ENCODE peak calls at places on chromosomes 12 and 14, in ten cellular contexts. T, Y, R, N, E, A, S, U, W and P are unnamed samples.

GRCh38 chr14:38522724-38523123 is 266.8 kb upstream of the CLEC14A start:
- DNase-seq in T (no peak), Y (no peak), R (no peak), N (no peak), E (no peak), A (no peak), S (no peak), U (no peak), W (no peak), P (no peak)

GRCh38 chr14:104383931-104384775 is 195.4 kb upstream of the C14orf180 start:
- DNase-seq in T (no peak), Y (no peak), R (no peak), N (peak), E (no peak), A (no peak), S (no peak), U (no peak), W (no peak), P (peak)

GRCh38 chr14:65321370-65321875 is 91.1 kb upstream of the FUT8 start:
- DNase-seq in T (no peak), Y (no peak), R (no peak), N (no peak), E (peak), A (peak), S (no peak), U (no peak), W (no peak), P (no peak)

GRCh38 chr14:103444837-103445524 is 59.8 kb downstream of the MARK3 start:
- DNase-seq in T (no peak), Y (no peak), R (no peak), N (no peak), E (no peak), A (no peak), S (no peak), U (no peak), W (no peak), P (no peak)

GRCh38 chr12:90677552-90677951 is 277.4 kb downstream of the CCER1 start:
- DNase-seq in T (no peak), Y (no peak), R (no peak), N (no peak), E (no peak), A (no peak), S (no peak), U (no peak), W (no peak), P (no peak)

GRCh38 chr12:546920-547845 is 87.4 kb downstream of the B4GALNT3 start:
- DNase-seq in T (peak), Y (peak), R (peak), N (no peak), E (peak), A (peak), S (peak), U (peak), W (peak), P (peak)

GRCh38 chr12:45309826-45310626 is 94.1 kb downstream of the ANO6 start:
- DNase-seq in T (no peak), Y (no peak), R (no peak), N (no peak), E (peak), A (no peak), S (no peak), U (no peak), W (no peak), P (no peak)

GRCh38 chr14:91252901-91253794 is 8.6 kb upstream of the GPR68 start:
- DNase-seq in T (peak), Y (peak), R (no peak), N (no peak), E (peak), A (peak), S (peak), U (no peak), W (peak), P (no peak)

GRCh38 chr12:123996581-123996980 is 23.6 kb downstream of the ZNF664 start:
- DNase-seq in T (no peak), Y (no peak), R (peak), N (no peak), E (no peak), A (no peak), S (peak), U (no peak), W (no peak), P (no peak)

GRCh38 chr14:52153939-52154338 is 85.1 kb upstream of the NID2 start:
- DNase-seq in T (no peak), Y (no peak), R (no peak), N (no peak), E (no peak), A (no peak), S (no peak), U (no peak), W (no peak), P (no peak)

GRCh38 chr12:3315201-3315661 is 175.8 kb upstream of the PRMT8 start:
- DNase-seq in T (no peak), Y (peak), R (no peak), N (no peak), E (peak), A (no peak), S (peak), U (no peak), W (peak), P (no peak)

GRCh38 chr12:124537525-124538193 is 29.8 kb downstream of the NCOR2 start:
- DNase-seq in T (no peak), Y (no peak), R (peak), N (no peak), E (no peak), A (no peak), S (no peak), U (no peak), W (no peak), P (no peak)

GRCh38 chr12:125509195-125509594 is 444.0 kb downstream of the AACS start:
- DNase-seq in T (no peak), Y (no peak), R (no peak), N (no peak), E (no peak), A (no peak), S (no peak), U (no peak), W (no peak), P (no peak)